ENCODE peak calls at places on chromosomes 2 and 18, in nine cellular contexts. P, K, M, Y, N, F, U, S and G are unnamed samples.

GRCh38 chr2:36530178-36530982 is 67.6 kb downstream of the FEZ2 start:
- DNase-seq in P (no peak), K (peak), M (no peak), Y (no peak), N (peak), F (no peak), U (no peak), S (peak), G (no peak)

GRCh38 chr2:173217106-173217840 is 137.4 kb upstream of the CDCA7 start:
- DNase-seq in P (no peak), K (no peak), M (no peak), Y (no peak), N (no peak), F (no peak), U (no peak), S (no peak), G (no peak)

GRCh38 chr2:43473767-43474166 is 122.1 kb downstream of the THADA start:
- DNase-seq in P (no peak), K (no peak), M (no peak), Y (no peak), N (no peak), F (no peak), U (no peak), S (no peak), G (no peak)

GRCh38 chr2:9255416-9255815 is 48.8 kb downstream of the ASAP2 start:
- DNase-seq in P (no peak), K (no peak), M (no peak), Y (no peak), N (no peak), F (no peak), U (no peak), S (no peak), G (no peak)

GRCh38 chr2:237102428-237102827 is 16.7 kb downstream of the COPS8 start:
- DNase-seq in P (no peak), K (no peak), M (no peak), Y (no peak), N (no peak), F (no peak), U (no peak), S (no peak), G (no peak)

GRCh38 chr18:811192-812122 is 585 bp downstream of the YES1 start:
- DNase-seq in P (peak), K (no peak), M (no peak), Y (no peak), N (no peak), F (peak), U (no peak), S (peak), G (no peak)

GRCh38 chr2:215950009-215950408 is 63.3 kb downstream of the MREG start:
- DNase-seq in P (no peak), K (peak), M (no peak), Y (no peak), N (peak), F (peak), U (peak), S (peak), G (no peak)

GRCh38 chr2:18987592-18988073 is 370.8 kb downstream of the OSR1 start:
- DNase-seq in P (no peak), K (peak), M (peak), Y (peak), N (peak), F (no peak), U (peak), S (no peak), G (no peak)

GRCh38 chr2:26693287-26693849 is 846 bp downstream of the KCNK3 start:
- DNase-seq in P (no peak), K (no peak), M (no peak), Y (no peak), N (no peak), F (no peak), U (no peak), S (no peak), G (no peak)

GRCh38 chr2:237790353-237790752 is 8.2 kb upstream of the RBM44 start:
- DNase-seq in P (no peak), K (no peak), M (no peak), Y (no peak), N (no peak), F (peak), U (no peak), S (no peak), G (no peak)